ENCODE peak calls at places on chromosomes 2 and 18, in eight cellular contexts. L is cerebellar cortex, C is NCI-H446, V is mucosa of gallbladder, D is NCI-H1436, X is transverse colon, Q is iris pigment epithelial cell, N is ovary. R is an unnamed sample.

GRCh38 chr18:50807199-50807598 is 12.6 kb downstream of the MRO start:
- DNase-seq in C (no peak), L (no peak), X (no peak), V (no peak), Q (no peak), D (no peak), N (no peak), R (no peak)

GRCh38 chr2:9261231-9261883 is 54.7 kb downstream of the ASAP2 start:
- DNase-seq in C (no peak), X (peak), N (peak), V (peak), Q (peak), L (no peak), D (no peak), R (no peak)

GRCh38 chr2:144943986-144944385 is 424.1 kb upstream of the ZEB2 start:
- DNase-seq in X (no peak), D (no peak), L (no peak), N (no peak), C (no peak), V (no peak), Q (peak), R (no peak)

GRCh38 chr2:57906152-57906732 is 140.4 kb upstream of the VRK2 start:
- DNase-seq in X (no peak), N (no peak), L (peak), Q (peak), D (peak), C (no peak), V (no peak), R (no peak)

GRCh38 chr18:44821924-44822323 is 141.2 kb downstream of the SETBP1 start:
- DNase-seq in Q (no peak), L (no peak), V (no peak), N (no peak), X (no peak), D (no peak), C (no peak), R (no peak)

GRCh38 chr2:195057001-195057400 is 600.0 kb upstream of the SLC39A10 start:
- DNase-seq in Q (no peak), L (no peak), V (no peak), D (no peak), N (no peak), C (no peak), X (no peak), R (no peak)

GRCh38 chr2:225419033-225419432 is 19.5 kb downstream of the NYAP2 start:
- DNase-seq in N (no peak), C (no peak), X (no peak), L (no peak), V (no peak), D (no peak), Q (no peak), R (no peak)

GRCh38 chr2:38653715-38654494 is 12.0 kb upstream of the GALM start:
- DNase-seq in N (no peak), X (no peak), V (no peak), D (no peak), C (no peak), L (no peak), Q (peak), R (no peak)

GRCh38 chr2:158489366-158490112 is 32.8 kb downstream of the PKP4 start:
- DNase-seq in L (peak), D (no peak), N (no peak), V (no peak), X (no peak), Q (no peak), C (no peak), R (no peak)

GRCh38 chr2:219387284-219388126 is at the start of gene DNPEP:
- DNase-seq in V (peak), N (peak), Q (peak), D (no peak), L (peak), C (peak), X (peak), R (peak)

GRCh38 chr2:236848467-236848866 is 237.2 kb upstream of the COPS8 start:
- DNase-seq in D (peak), N (no peak), X (no peak), V (no peak), C (no peak), Q (no peak), L (no peak), R (no peak)

GRCh38 chr2:209946539-209946938 is 55.9 kb upstream of the RPE start:
- DNase-seq in D (no peak), Q (peak), X (no peak), N (no peak), L (no peak), V (no peak), C (no peak), R (no peak)

GRCh38 chr2:175233135-175233719 is 51.7 kb upstream of the ATP5MC3 start:
- DNase-seq in D (no peak), N (no peak), C (no peak), V (no peak), L (no peak), X (no peak), Q (peak), R (no peak)

GRCh38 chr2:173043466-173043865 is 32.2 kb upstream of the MAP3K20 start:
- DNase-seq in Q (no peak), X (no peak), C (no peak), N (no peak), L (no peak), V (no peak), D (no peak), R (peak)

GRCh38 chr2:17916584-17916983 is 38.1 kb downstream of the KCNS3 start:
- DNase-seq in Q (no peak), D (no peak), V (no peak), N (no peak), L (no peak), C (no peak), X (no peak), R (no peak)

GRCh38 chr2:55786286-55786685 is 92.6 kb upstream of the PNPT1 start:
- DNase-seq in L (no peak), Q (no peak), V (no peak), D (no peak), X (no peak), C (no peak), N (no peak), R (no peak)

GRCh38 chr2:128731994-128732650 is 413.5 kb upstream of the HS6ST1 start:
- DNase-seq in D (no peak), N (no peak), Q (no peak), V (no peak), L (no peak), X (no peak), C (no peak), R (no peak)

GRCh38 chr2:70645733-70646420 is 92.3 kb upstream of the TGFA start:
- DNase-seq in Q (no peak), X (no peak), C (no peak), V (no peak), N (no peak), D (no peak), L (no peak), R (no peak)

GRCh38 chr2:219157396-219157795 is 3.2 kb downstream of the NHEJ1 start:
- DNase-seq in D (no peak), V (no peak), N (no peak), L (no peak), X (no peak), C (no peak), Q (no peak), R (no peak)

GRCh38 chr2:234290671-234291070 is 206.2 kb downstream of the ARL4C start:
- DNase-seq in N (no peak), Q (no peak), X (peak), L (no peak), D (no peak), V (peak), C (no peak), R (no peak)